ENCODE peak calls at places on chromosomes 7 and 10, in ten cellular contexts. R is lung, A is adrenal gland, H is tibial artery, C is Karpas-422, S is cardiac muscle cell, E is fibroblast of lung, P is SJCRH30, T is aorta, Q is HCT116. F is an unnamed sample. For H3K27me3 and H3K4me1, the result is how much of the 10 kb centered on the place peaks cover.

GRCh38 chr7:16718111-16718656 is 35.4 kb upstream of the TSPAN13 start:
- DNase-seq in R (no peak), A (no peak), H (no peak), C (no peak), S (no peak), E (no peak), P (no peak), T (no peak), Q (no peak), F (no peak)

GRCh38 chr10:113053881-113054280 is 103.8 kb downstream of the TCF7L2 start:
- DNase-seq in R (no peak), A (no peak), H (no peak), C (no peak), S (no peak), E (peak), P (no peak), T (no peak), Q (no peak), F (peak)

GRCh38 chr7:81743665-81744064 is 26.2 kb downstream of the HGF start:
- DNase-seq in R (no peak), A (no peak), H (no peak), C (no peak), S (no peak), E (no peak), P (no peak), T (no peak), Q (no peak), F (no peak)

GRCh38 chr10:23558361-23558799 is 119.5 kb downstream of the OTUD1 start:
- DNase-seq in R (no peak), A (no peak), H (no peak), C (no peak), S (no peak), E (no peak), P (no peak), T (no peak), Q (no peak), F (no peak)

GRCh38 chr10:113158183-113158582 is 208.1 kb downstream of the TCF7L2 start:
- DNase-seq in R (no peak), A (no peak), H (no peak), C (no peak), S (no peak), E (peak), P (no peak), T (no peak), Q (no peak), F (peak)

GRCh38 chr7:29764227-29764626 is 42.1 kb upstream of the WIPF3 start:
- DNase-seq in R (no peak), A (peak), H (no peak), C (peak), S (peak), E (no peak), P (peak), T (no peak), Q (no peak), F (peak)

GRCh38 chr10:35639651-35640311 is 2.3 kb downstream of the FZD8 start:
- DNase-seq in R (no peak), A (peak), H (peak), C (no peak), S (peak), E (peak), P (no peak), T (peak), Q (no peak), F (no peak)

GRCh38 chr7:112487938-112488575 is 7.3 kb downstream of the LSMEM1 start:
- DNase-seq in R (no peak), A (no peak), H (no peak), C (no peak), S (no peak), E (no peak), P (no peak), T (no peak), Q (no peak), F (no peak)

GRCh38 chr7:131424219-131424822 is 96.6 kb downstream of the MKLN1 start:
- DNase-seq in R (no peak), A (no peak), H (no peak), C (peak), S (peak), E (peak), P (peak), T (no peak), Q (peak), F (no peak)

GRCh38 chr10:11058965-11059364 is 41.3 kb downstream of the CELF2 start:
- DNase-seq in R (no peak), A (no peak), H (no peak), C (no peak), S (no peak), E (peak), P (no peak), T (no peak), Q (no peak), F (no peak)

GRCh38 chr7:134140889-134141867 is 14.0 kb downstream of the LRGUK start:
- DNase-seq in R (peak), A (peak), H (peak), C (peak), S (peak), E (peak), P (peak), T (peak), Q (peak), F (peak)

GRCh38 chr10:111281516-111281915 is 204.7 kb downstream of the ADRA2A start:
- DNase-seq in R (no peak), A (no peak), H (no peak), C (peak), S (peak), E (no peak), P (peak), T (no peak), Q (peak), F (no peak)

GRCh38 chr10:131647789-131648188 is 253.0 kb upstream of the PPP2R2D start:
- DNase-seq in R (no peak), A (no peak), H (no peak), C (no peak), S (no peak), E (no peak), P (no peak), T (no peak), Q (no peak), F (no peak)

GRCh38 chr7:94590526-94591162 is 65.3 kb downstream of the SGCE start:
- DNase-seq in R (no peak), A (no peak), H (no peak), C (peak), S (no peak), E (no peak), P (no peak), T (no peak), Q (no peak), F (no peak)

GRCh38 chr10:132624847-132625839 is 87.6 kb downstream of the INPP5A start:
- DNase-seq in R (no peak), A (peak), H (peak), C (no peak), S (no peak), E (no peak), P (no peak), T (peak), Q (no peak), F (no peak)

GRCh38 chr10:43082087-43082486 is 5.2 kb downstream of the RET start:
- DNase-seq in R (no peak), A (no peak), H (no peak), C (no peak), S (no peak), E (no peak), P (no peak), T (no peak), Q (no peak), F (no peak)

GRCh38 chr10:88512599-88512998 is 70.5 kb downstream of the RNLS start:
- DNase-seq in R (no peak), A (no peak), H (no peak), C (no peak), S (no peak), E (no peak), P (no peak), T (no peak), Q (no peak), F (no peak)

GRCh38 chr10:11065567-11065966 is 47.9 kb downstream of the CELF2 start:
- DNase-seq in R (no peak), A (no peak), H (no peak), C (no peak), S (no peak), E (no peak), P (no peak), T (no peak), Q (no peak), F (no peak)

GRCh38 chr7:131595699-131596098 is 39.3 kb upstream of the PODXL start:
- DNase-seq in R (no peak), A (no peak), H (no peak), C (no peak), S (no peak), E (no peak), P (no peak), T (no peak), Q (no peak), F (no peak)

GRCh38 chr10:4678951-4679671 is 146.9 kb upstream of the AKR1E2 start:
- DNase-seq in R (no peak), A (no peak), H (no peak), C (no peak), S (no peak), E (no peak), P (no peak), T (no peak), Q (no peak), F (no peak)

GRCh38 chr7:4416436-4417092 is 265.5 kb upstream of the FOXK1 start:
- DNase-seq in R (no peak), A (no peak), H (no peak), C (no peak), S (no peak), E (peak), P (peak), T (no peak), Q (no peak), F (peak)

GRCh38 chr10:100528123-100528884 is 1.4 kb downstream of the NDUFB8 start:
- DNase-seq in R (no peak), A (no peak), H (no peak), C (no peak), S (no peak), E (no peak), P (no peak), T (no peak), Q (no peak), F (no peak)

GRCh38 chr10:98642281-98642680 is 195.5 kb upstream of the HPS1 start:
- DNase-seq in R (no peak), A (no peak), H (no peak), C (no peak), S (no peak), E (peak), P (no peak), T (no peak), Q (no peak), F (no peak)

GRCh38 chr7:43750016-43750887 is 8.2 kb upstream of the BLVRA start:
- DNase-seq in R (no peak), A (no peak), H (no peak), C (no peak), S (no peak), E (peak), P (peak), T (no peak), Q (no peak), F (no peak)

GRCh38 chr7:111362660-111363059 is 199.6 kb downstream of the IMMP2L start:
- DNase-seq in R (no peak), A (no peak), H (no peak), C (no peak), S (peak), E (peak), P (peak), T (no peak), Q (no peak), F (peak)

GRCh38 chr10:129967579-129968019 is 3.5 kb upstream of the EBF3 start:
- DNase-seq in R (no peak), A (no peak), H (peak), C (no peak), S (no peak), E (no peak), P (no peak), T (no peak), Q (no peak), F (no peak)

GRCh38 chr10:129966370-129966769 is 2.3 kb upstream of the EBF3 start:
- DNase-seq in R (no peak), A (no peak), H (no peak), C (no peak), S (no peak), E (no peak), P (no peak), T (no peak), Q (no peak), F (no peak)

GRCh38 chr10:129968020-129968861 is 4.2 kb upstream of the EBF3 start:
- DNase-seq in R (no peak), A (no peak), H (peak), C (no peak), S (no peak), E (no peak), P (no peak), T (no peak), Q (no peak), F (no peak)

GRCh38 chr10:129965940-129966339 is 1.9 kb upstream of the EBF3 start:
- DNase-seq in R (no peak), A (no peak), H (no peak), C (no peak), S (no peak), E (no peak), P (no peak), T (no peak), Q (no peak), F (no peak)

DNA sequence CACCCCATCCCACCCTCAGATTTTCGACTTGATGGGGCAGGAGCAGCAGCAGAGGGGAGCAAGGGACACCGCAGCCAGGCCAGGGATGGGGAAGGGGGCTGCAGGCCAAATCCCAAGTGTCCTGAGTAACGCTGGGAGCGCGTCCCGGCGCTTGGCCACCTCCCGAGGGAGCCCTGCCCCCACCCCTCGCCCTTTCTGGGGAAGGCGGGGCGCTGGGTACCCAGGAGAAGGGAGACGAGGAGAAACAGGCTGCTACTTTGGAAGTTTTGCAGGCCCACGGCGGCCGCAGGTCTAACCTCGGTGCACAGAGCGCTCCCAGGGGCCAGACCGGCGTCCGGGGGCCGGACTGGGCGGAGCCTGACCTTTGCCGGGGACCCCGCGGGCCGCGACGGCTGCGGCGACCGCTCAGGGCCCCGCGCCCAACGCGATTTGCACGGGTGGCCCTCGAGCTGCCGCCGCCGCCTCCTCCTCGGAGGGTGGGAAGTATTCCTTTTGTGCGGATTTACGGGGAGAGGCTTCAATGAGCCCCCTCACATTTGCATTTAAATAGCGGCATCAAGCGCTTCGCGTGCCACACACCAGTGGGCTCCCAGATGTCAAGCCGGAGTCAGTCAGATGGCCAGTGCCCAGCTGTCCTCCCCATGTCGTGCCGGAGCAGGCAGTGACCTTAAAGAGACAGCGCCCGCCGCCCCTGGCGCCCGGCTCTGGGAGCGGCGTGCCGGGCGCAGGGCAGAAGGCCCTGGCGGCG is 2.9 kb upstream of the EBF3 start:
- DNase-seq in R (no peak), A (no peak), H (peak), C (no peak), S (peak), E (no peak), P (no peak), T (no peak), Q (no peak), F (peak)
- H3K27me3 ChIP-seq in R (under half), A (half or more), H (under half), C (under half), S (half or more), E (half or more), P (under half), T (under half), Q (under half), F (under half)

DNA sequence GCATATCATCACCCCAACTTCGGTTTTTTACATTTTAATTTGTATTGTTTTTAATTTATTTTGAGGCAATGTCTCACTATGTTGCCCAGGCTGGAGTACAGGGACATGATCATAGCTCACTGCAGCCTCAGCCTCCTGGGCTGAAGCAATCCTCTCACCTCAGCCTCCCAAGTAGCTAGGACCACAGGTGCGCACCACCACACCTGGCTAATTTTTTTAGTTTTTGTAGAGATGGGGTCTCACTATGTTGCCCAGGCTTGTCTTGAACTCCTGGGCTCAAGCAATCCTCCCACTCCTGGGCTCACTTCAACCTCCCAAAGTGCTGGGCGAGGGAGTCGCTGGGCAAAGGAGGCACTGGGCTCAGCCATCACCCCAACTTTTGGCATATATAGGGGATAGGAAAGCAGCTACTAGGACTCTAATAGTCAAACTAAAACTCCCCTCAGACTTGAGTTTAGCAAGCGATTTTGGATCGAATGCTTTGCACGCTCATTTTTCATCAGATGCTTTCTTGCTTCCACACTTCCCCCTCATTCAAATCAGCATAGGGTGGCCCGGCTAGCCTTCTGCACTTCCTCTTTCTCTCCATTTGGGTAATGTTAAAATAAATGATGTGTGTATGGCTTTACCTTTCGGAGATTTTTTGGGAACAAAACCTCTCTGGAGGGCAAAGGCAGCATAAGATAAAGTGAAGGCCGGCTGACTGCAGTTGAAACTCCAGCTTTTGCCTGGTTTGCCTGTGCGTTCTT is 20.8 kb upstream of the NMT2 start:
- DNase-seq in R (no peak), A (no peak), H (no peak), C (peak), S (no peak), E (no peak), P (no peak), T (no peak), Q (no peak), F (no peak)
- H3K4me3 ChIP-seq in R (no peak), A (no peak), H (no peak), C (no peak), S (no peak), E (no peak), P (no peak), T (no peak), Q (no peak), F (no peak)

DNA sequence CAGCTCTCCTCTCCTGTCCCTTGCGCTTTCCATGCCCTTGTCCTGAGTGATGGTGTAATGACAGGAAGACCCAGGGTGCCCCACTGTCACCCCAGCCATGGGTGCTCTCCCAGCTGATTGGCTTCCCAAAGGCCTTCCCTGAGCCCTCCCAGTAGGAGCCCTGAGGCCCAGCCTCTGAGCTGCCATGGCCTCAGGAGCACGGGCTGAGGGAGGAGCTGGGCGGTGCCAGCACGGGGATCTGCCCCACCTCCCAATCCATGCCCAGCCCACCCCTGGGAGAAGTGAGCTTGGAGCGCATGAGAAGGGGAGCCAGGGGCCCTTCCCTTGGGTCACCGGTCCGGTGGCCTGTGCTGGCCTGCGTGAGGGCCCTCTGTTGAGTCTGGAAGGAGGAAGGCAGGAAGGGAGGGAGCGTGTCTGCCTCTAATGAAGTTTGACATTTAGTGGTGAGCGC is 28.4 kb downstream of the GBX1 start:
- DNase-seq in R (no peak), A (no peak), H (no peak), C (no peak), S (no peak), E (no peak), P (no peak), T (peak), Q (no peak), F (no peak)
- H3K4me1 ChIP-seq in R (under half), A (under half), H (under half), C (under half), S (half or more), E (under half), P (under half), T (under half), Q (under half), F (under half)

DNA sequence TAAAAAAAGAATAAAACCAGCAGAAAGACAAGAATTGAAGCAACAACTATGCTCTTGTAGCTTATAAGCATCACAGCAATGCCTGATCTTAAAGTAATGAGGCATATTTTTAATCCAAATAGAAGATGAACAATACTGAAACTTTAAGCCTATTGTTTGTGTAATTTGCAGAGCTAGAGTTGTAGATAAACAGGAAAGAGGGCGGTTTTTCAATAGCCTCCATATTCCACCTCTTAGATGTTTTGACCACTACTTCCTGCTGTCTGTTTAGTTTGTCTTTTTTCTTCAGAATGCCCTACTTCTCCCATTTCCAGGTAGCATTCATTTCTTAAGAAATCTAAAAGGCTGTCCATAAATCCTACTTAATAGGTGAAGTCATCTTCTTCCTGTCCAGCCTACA is 308.3 kb downstream of the TFEC start:
- DNase-seq in R (no peak), A (no peak), H (no peak), C (no peak), S (no peak), E (no peak), P (no peak), T (no peak), Q (no peak), F (no peak)
- H3K27me3 ChIP-seq in R (under half), A (under half), H (under half), C (under half), S (under half), E (under half), P (under half), T (under half), Q (under half), F (under half)

DNA sequence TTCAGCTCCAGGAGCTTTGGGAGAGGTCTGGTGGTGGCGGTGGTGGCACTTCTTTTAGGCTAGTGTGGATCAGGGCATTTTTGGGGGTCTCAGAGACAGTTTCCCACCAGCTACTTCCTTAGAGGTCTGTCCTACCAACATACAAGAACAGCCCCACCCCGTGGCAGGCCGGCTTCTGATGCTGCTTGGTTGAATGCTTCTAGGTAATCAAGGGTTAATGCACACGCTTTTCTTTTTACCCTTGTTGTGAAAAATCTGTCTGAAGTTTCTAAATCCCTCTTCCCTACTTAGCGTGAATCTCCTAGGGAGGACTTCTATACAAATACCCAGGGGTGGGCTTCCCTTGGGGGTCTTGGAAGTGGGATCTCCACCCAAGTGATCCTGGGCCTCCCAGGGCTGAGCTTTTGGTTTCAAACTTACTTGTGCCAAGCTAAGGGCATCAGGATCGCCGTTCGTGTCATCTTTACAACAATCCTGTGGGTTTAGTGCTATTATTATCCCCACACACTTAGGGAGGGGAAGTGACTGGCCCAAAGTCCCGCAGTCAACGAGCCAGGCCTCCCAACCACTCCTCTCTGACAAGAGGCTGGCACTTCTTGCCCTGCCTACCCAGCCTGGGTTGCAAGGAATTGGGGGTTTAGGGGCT is 1.7 kb downstream of the SH2B2 start:
- DNase-seq in R (no peak), A (no peak), H (no peak), C (peak), S (no peak), E (no peak), P (peak), T (no peak), Q (no peak), F (no peak)
- H3K4me3 ChIP-seq in R (no peak), A (no peak), H (peak), C (peak), S (no peak), E (no peak), P (no peak), T (no peak), Q (peak), F (peak)

GRCh38 chr7:37282927-37283326 is 165.7 kb downstream of the ELMO1 start:
- DNase-seq in R (no peak), A (no peak), H (no peak), C (no peak), S (no peak), E (no peak), P (peak), T (no peak), Q (no peak), F (no peak)
- H3K4me1 ChIP-seq in R (under half), A (under half), H (under half), C (under half), S (under half), E (under half), P (under half), T (under half), Q (under half), F (under half)